ENCODE peak calls at places on chromosomes 5 and 9, in four cellular contexts. J is CD4-positive, alpha-beta memory T cell; X is stomach; A is IMR-90. Y is an unnamed sample.

GRCh38 chr5:53991942-53992341 is 318.4 kb downstream of the ARL15 start:
- DNase-seq in J (no peak), X (no peak), A (no peak), Y (peak)

GRCh38 chr9:35863583-35863982 is 6.6 kb downstream of the OR13J1 start:
- DNase-seq in J (no peak), X (no peak), A (no peak), Y (no peak)

GRCh38 chr5:78647838-78648358 is 674 bp downstream of the LHFPL2 start:
- DNase-seq in J (no peak), X (peak), A (peak), Y (no peak)

GRCh38 chr9:1100945-1101344 is 50.8 kb downstream of the DMRT2 start:
- DNase-seq in J (no peak), X (peak), A (peak), Y (no peak)

GRCh38 chr5:73826761-73827450 is 200.9 kb downstream of the ARHGEF28 start:
- DNase-seq in J (no peak), X (no peak), A (peak), Y (no peak)

GRCh38 chr5:74240783-74241750 is 399.5 kb downstream of the ENC1 start:
- DNase-seq in J (no peak), X (no peak), A (no peak), Y (no peak)

GRCh38 chr9:127122176-127123151 is at the start of gene ANGPTL2:
- DNase-seq in J (no peak), X (peak), A (peak), Y (no peak)

GRCh38 chr9:73093016-73093739 is 58.5 kb upstream of the ANXA1 start:
- DNase-seq in J (no peak), X (no peak), A (no peak), Y (no peak)

GRCh38 chr5:40224421-40224820 is 455.3 kb upstream of the PTGER4 start:
- DNase-seq in J (no peak), X (no peak), A (peak), Y (no peak)

GRCh38 chr5:102531506-102531905 is 32.7 kb upstream of the SLCO6A1 start:
- DNase-seq in J (no peak), X (no peak), A (no peak), Y (no peak)

GRCh38 chr9:79571309-79572031 is at the start of gene TLE4:
- DNase-seq in J (peak), X (peak), A (peak), Y (peak)

GRCh38 chr9:3434594-3434993 is 91.2 kb downstream of the RFX3 start:
- DNase-seq in J (no peak), X (no peak), A (peak), Y (no peak)

GRCh38 chr9:69253057-69253456 is 72.0 kb upstream of the ENTREP1 start:
- DNase-seq in J (no peak), X (no peak), A (peak), Y (no peak)

GRCh38 chr9:89418882-89419641 is 78.9 kb downstream of the SEMA4D start:
- DNase-seq in J (peak), X (no peak), A (no peak), Y (peak)

GRCh38 chr5:167578977-167579700 is 712.3 kb upstream of the WWC1 start:
- DNase-seq in J (no peak), X (no peak), A (peak), Y (no peak)

GRCh38 chr9:68832853-68833518 is 127.9 kb downstream of the PIP5K1B start:
- DNase-seq in J (no peak), X (no peak), A (no peak), Y (no peak)

GRCh38 chr9:75109210-75109839 is 21.0 kb downstream of the OSTF1 start:
- DNase-seq in J (no peak), X (no peak), A (no peak), Y (no peak)

GRCh38 chr9:110942522-110942921 is 95.7 kb downstream of the LPAR1 start:
- DNase-seq in J (no peak), X (no peak), A (peak), Y (no peak)

GRCh38 chr5:68554566-68555279 is 339.2 kb downstream of the PIK3R1 start:
- DNase-seq in J (no peak), X (peak), A (peak), Y (no peak)

GRCh38 chr5:56350595-56351170 is 117.6 kb upstream of the ANKRD55 start:
- DNase-seq in J (no peak), X (no peak), A (peak), Y (no peak)

GRCh38 chr9:20286969-20287368 is 335.3 kb downstream of the MLLT3 start:
- DNase-seq in J (no peak), X (no peak), A (peak), Y (no peak)

GRCh38 chr9:124718928-124719327 is 52.2 kb downstream of the NR6A1 start:
- DNase-seq in J (no peak), X (no peak), A (no peak), Y (no peak)

GRCh38 chr5:75239681-75240080 is 3.0 kb upstream of the ANKRD31 start:
- DNase-seq in J (no peak), X (no peak), A (no peak), Y (no peak)

GRCh38 chr5:41418220-41419031 is 92.0 kb downstream of the PLCXD3 start:
- DNase-seq in J (no peak), X (no peak), A (peak), Y (no peak)

GRCh38 chr5:76657683-76658311 is 34.6 kb upstream of the F2RL2 start:
- DNase-seq in J (no peak), X (no peak), A (no peak), Y (no peak)

GRCh38 chr5:81768960-81769452 is 18.1 kb upstream of the SSBP2 start:
- DNase-seq in J (no peak), X (no peak), A (peak), Y (no peak)

GRCh38 chr9:19748278-19749126 is 40.3 kb downstream of the SLC24A2 start:
- DNase-seq in J (no peak), X (no peak), A (no peak), Y (peak)

GRCh38 chr9:18920141-18920611 is 112.8 kb downstream of the SAXO1 start:
- DNase-seq in J (no peak), X (no peak), A (no peak), Y (no peak)

GRCh38 chr9:115717711-115718173 is 435.8 kb upstream of the PAPPA start:
- DNase-seq in J (no peak), X (no peak), A (peak), Y (no peak)

GRCh38 chr9:113808391-113809191 is 67.5 kb upstream of the ZNF618 start:
- DNase-seq in J (no peak), X (no peak), A (peak), Y (no peak)

GRCh38 chr5:97820138-97820537 is 637.1 kb upstream of the RIOK2 start:
- DNase-seq in J (no peak), X (no peak), A (no peak), Y (no peak)

GRCh38 chr5:176619569-176620332 is 9.8 kb upstream of the GPRIN1 start:
- DNase-seq in J (no peak), X (no peak), A (no peak), Y (no peak)
- H3K4me3 ChIP-seq in J (no peak), X (peak), A (peak), Y (no peak)

GRCh38 chr9:131678499-131679111 is 61.3 kb downstream of the RAPGEF1 start:
- DNase-seq in J (peak), X (peak), A (peak), Y (no peak)
- H3K4me3 ChIP-seq in J (no peak), X (no peak), A (no peak), Y (no peak)

DNA sequence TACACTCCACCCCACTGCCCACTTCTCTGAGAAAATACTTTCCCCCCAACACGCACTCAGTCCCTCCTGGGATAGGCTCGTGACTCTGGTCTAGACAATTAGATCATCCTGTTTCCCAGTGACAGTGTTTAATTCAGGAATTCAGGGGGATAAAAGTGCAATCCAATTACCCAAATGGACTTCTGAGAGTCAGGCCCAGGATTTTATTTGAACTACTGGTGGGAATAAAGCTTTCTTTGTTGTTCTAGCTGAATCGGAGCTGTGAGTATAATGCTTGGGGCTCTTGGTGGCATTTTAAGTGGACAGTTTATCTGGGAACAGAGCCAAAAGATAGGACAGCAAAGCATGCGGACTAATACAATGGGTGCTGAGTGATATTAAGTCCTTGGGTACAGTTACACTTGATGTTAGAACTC is 683.3 kb downstream of the MAT2B start:
- DNase-seq in J (no peak), X (no peak), A (no peak), Y (no peak)
- H3K4me3 ChIP-seq in J (no peak), X (no peak), A (no peak), Y (no peak)

DNA sequence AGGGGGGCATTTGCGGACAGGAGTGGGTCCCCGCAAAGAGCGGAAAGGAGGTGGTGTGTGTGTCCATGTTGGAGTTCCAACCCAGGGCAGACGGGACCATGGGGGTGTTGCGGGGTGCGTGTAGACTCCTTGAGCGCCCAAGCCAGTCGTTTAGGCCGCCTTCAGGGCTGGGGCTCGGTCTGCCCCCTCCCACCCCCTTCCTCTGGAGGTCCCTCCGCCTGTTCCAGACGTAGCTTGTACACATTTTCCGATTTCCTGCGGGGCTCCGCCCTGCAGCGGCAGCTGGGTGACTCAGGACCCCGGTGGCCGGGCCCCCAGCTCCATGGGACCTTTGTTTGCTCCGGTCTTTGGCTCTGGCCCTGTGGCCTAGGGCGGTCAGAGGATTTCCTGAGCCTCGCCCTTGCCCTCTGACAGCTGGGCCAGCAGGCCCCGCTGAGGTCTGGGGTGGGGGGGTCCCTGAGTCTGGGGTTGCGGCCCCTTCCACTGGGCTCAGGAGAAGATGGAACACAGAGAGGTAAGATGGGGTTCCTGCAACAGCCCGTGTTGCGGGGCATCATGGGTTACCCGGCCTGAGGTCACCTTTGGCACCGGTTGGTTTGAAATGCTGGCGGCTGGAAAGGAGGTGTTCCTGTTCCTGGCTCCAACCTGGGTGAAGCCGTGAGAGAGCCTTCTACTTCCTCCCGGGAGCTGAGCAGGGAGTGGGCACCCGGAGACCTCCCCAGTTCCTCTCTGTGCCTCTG is 1.5 kb downstream of the PKN3 start:
- DNase-seq in J (no peak), X (peak), A (no peak), Y (no peak)
- H3K4me3 ChIP-seq in J (no peak), X (peak), A (no peak), Y (no peak)

DNA sequence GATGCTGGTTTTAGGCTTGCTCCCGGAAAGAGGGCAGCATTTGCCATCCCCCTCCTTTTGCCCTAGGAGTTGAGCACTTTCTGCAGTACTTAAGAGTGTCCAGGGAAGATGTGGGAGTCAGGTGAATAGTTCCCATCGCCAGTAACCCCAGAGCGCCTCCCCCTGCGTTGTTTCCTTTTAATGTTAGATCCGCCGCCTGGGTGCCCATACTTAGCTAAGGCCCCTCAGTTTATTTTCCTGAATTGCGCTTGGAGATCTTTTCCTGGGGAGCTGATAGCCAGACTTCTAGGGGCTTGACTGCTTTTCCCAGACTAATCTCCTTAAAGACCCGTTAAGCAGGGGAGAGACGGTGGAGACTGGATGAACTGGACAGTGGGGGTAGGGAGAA is 377 bp upstream of the PCDHAC2 start:
- DNase-seq in J (no peak), X (no peak), A (no peak), Y (no peak)
- H3K4me3 ChIP-seq in J (no peak), X (peak), A (no peak), Y (no peak)

DNA sequence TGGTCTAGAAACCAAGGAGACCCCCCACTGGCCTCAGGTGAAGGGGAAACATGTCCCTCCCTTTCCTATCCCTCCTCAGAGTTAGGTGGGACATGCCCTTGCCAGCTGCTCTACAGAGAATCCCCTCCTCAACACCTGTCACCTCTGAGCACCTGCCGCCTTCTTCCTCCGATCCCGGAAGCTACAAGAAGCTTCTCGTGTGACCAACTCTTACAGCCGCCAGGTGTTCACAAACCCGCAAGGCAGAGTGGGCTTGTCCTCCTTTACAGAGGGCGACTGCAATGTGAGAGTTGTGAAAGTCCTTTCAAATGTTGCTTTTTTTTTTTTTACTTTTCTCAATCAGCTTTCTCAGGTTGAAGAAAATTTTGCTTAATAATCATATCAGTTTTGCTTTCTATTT is 3.7 kb upstream of the ICE1 start:
- DNase-seq in J (no peak), X (no peak), A (no peak), Y (no peak)
- H3K4me3 ChIP-seq in J (no peak), X (no peak), A (no peak), Y (no peak)

GRCh38 chr5:141431286-141431685 is 979 bp downstream of the PCDHGA12 start:
- DNase-seq in J (no peak), X (no peak), A (no peak), Y (no peak)
- H3K4me3 ChIP-seq in J (no peak), X (peak), A (peak), Y (no peak)

GRCh38 chr5:6449465-6450158 is 953 bp downstream of the UBE2QL1 start:
- DNase-seq in J (no peak), X (no peak), A (no peak), Y (no peak)

GRCh38 chr5:6448141-6448491 is 543 bp upstream of the UBE2QL1 start:
- DNase-seq in J (no peak), X (no peak), A (no peak), Y (no peak)

GRCh38 chr5:6450235-6450860 is 1.7 kb downstream of the UBE2QL1 start:
- DNase-seq in J (no peak), X (no peak), A (no peak), Y (no peak)

GRCh38 chr5:6447384-6448140 is 1.1 kb upstream of the UBE2QL1 start:
- DNase-seq in J (no peak), X (no peak), A (no peak), Y (no peak)

GRCh38 chr5:6448622-6449464 is at the start of gene UBE2QL1:
- DNase-seq in J (no peak), X (peak), A (no peak), Y (no peak)
- H3K4me3 ChIP-seq in J (no peak), X (peak), A (no peak), Y (no peak)

DNA sequence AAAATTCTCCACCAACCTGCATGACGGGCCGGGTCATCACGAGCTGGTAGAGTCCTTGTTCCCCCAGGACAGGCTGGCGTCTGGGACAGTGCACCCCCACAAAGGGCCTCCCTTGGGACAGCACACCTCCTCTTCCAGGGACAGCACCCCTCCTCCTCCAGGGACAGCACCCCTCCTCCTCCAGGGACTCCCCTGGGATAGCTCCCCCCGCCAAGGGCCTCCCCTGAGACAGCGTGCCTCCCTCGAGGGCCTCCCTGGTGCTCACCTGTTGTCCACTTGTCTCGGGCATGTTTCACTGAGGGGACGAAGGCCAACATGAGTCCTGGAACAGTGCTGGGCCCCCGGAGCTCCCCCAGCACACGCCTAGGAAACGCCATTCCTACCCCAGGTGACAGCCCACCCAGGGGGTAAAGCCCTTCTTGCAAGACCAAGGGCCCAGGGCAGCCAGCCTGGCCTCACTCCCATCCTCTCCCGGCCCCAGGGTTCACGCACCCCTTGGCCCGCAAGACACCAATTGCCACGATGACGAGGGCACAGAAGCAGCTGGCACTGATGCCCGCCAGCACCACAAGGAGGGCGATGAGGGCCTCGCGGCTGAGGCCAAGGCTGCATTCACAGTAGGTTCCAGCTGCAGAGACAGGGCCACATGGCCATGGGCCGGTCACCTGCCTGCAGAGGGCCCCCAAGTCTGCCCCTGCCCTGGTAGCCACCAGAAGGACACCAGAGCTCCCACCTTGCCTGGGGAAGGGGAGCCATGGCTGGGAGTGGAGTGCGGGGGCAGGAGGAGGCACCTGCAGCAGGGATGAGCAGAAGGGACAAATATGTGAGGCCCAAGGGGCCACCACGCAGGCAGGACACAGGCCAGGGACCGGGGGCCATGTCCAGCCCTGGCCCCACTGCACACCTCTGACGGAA is at the start of gene TMEM210:
- DNase-seq in J (no peak), X (no peak), A (no peak), Y (no peak)
- H3K4me3 ChIP-seq in J (no peak), X (no peak), A (no peak), Y (no peak)

Y was measured in Jurkat, Clone E6-1.